ENCODE peak calls at places on chromosomes 3 and 15, in eight cellular contexts. O, L, Y, H, U, E, F and S are unnamed samples.

GRCh38 chr3:101235048-101235447 is 85.3 kb downstream of the IMPG2 start:
- DNase-seq in O (no peak), L (no peak), Y (no peak), H (no peak), U (no peak), E (no peak), F (no peak), S (no peak)

GRCh38 chr3:187750041-187750512 is 4.8 kb upstream of the BCL6 start:
- DNase-seq in O (no peak), L (no peak), Y (no peak), H (peak), U (peak), E (peak), F (peak), S (peak)

GRCh38 chr3:172137287-172138030 is 98.1 kb downstream of the FNDC3B start:
- DNase-seq in O (no peak), L (no peak), Y (no peak), H (no peak), U (no peak), E (no peak), F (no peak), S (no peak)

GRCh38 chr15:66850078-66850991 is 148.3 kb downstream of the SMAD6 start:
- DNase-seq in O (no peak), L (no peak), Y (peak), H (no peak), U (no peak), E (peak), F (no peak), S (no peak)

GRCh38 chr15:92393287-92393993 is at the start of gene ST8SIA2:
- DNase-seq in O (no peak), L (no peak), Y (peak), H (peak), U (peak), E (no peak), F (no peak), S (peak)

GRCh38 chr3:17190353-17191078 is 305.8 kb downstream of the PLCL2 start:
- DNase-seq in O (no peak), L (no peak), Y (no peak), H (no peak), U (no peak), E (peak), F (no peak), S (no peak)

GRCh38 chr3:50390523-50391177 is 31.3 kb upstream of the TMEM115 start:
- DNase-seq in O (no peak), L (no peak), Y (peak), H (no peak), U (peak), E (no peak), F (no peak), S (no peak)

GRCh38 chr15:92391640-92392039 is 2.0 kb upstream of the ST8SIA2 start:
- DNase-seq in O (peak), L (no peak), Y (no peak), H (peak), U (peak), E (peak), F (peak), S (no peak)

GRCh38 chr3:50436063-50436674 is 67.3 kb downstream of the CACNA2D2 start:
- DNase-seq in O (no peak), L (peak), Y (peak), H (peak), U (peak), E (peak), F (peak), S (peak)

GRCh38 chr15:35912196-35912595 is 366.2 kb upstream of the DPH6 start:
- DNase-seq in O (no peak), L (no peak), Y (peak), H (peak), U (no peak), E (no peak), F (no peak), S (no peak)

GRCh38 chr3:154559623-154560022 is 129.6 kb upstream of the GPR149 start:
- DNase-seq in O (no peak), L (no peak), Y (no peak), H (no peak), U (no peak), E (no peak), F (no peak), S (no peak)

GRCh38 chr15:37019479-37020433 is 80.6 kb downstream of the MEIS2 start:
- DNase-seq in O (peak), L (no peak), Y (peak), H (peak), U (no peak), E (no peak), F (no peak), S (no peak)

GRCh38 chr15:37789881-37790280 is 144.6 kb upstream of the TMCO5A start:
- DNase-seq in O (peak), L (peak), Y (no peak), H (peak), U (peak), E (no peak), F (no peak), S (no peak)

GRCh38 chr3:56790016-56790950 is 11.5 kb downstream of the ARHGEF3 start:
- DNase-seq in O (no peak), L (no peak), Y (no peak), H (no peak), U (no peak), E (no peak), F (no peak), S (no peak)

GRCh38 chr3:72255736-72256559 is 471.0 kb upstream of the PROK2 start:
- DNase-seq in O (no peak), L (no peak), Y (peak), H (no peak), U (peak), E (no peak), F (no peak), S (no peak)

GRCh38 chr3:194249323-194250103 is 101.6 kb downstream of the CPN2 start:
- DNase-seq in O (no peak), L (no peak), Y (peak), H (no peak), U (no peak), E (no peak), F (no peak), S (no peak)

GRCh38 chr3:173933113-173933512 is 535.6 kb downstream of the NLGN1 start:
- DNase-seq in O (no peak), L (no peak), Y (no peak), H (no peak), U (no peak), E (no peak), F (no peak), S (no peak)

DNA sequence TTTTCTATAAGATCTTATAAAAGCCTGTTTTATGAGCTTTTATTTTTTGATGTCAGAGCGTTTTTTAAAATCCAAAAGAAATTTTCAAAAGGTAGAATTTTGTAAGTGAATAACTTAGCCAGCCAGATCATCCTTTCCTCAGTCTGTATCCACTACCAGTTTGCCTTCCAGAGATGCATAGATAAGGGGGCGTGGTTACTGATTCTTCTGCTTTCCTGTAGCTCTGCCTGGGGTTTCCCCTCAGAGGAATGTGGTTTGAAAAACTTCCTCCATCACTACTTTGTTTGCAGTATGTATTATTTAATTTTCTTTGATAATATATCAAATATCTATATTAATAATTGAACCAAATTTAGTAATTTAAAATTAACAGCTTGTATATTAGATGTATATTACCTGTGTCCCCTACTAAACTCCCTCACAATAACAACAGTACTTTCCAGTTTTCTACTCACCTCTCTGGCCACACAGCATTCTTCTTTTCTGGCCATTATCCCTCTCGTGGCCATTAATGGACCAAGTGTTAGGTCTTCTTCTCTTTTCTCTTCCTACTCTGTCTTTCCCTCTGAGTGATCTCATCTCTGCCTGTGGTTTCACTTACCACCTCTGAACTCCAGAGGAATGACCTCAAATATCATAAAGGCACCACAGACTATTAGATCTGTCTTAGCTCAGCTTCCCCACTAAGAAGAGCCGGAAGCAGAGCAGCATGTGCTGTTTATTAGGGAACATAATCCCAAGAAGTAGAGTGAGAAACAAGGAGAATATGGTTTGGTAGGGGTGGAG is 239.7 kb downstream of the UBE2E2 start:
- DNase-seq in O (no peak), L (peak), Y (peak), H (peak), U (no peak), E (peak), F (no peak), S (no peak)
- TF ChIP-seq CTCF in O (no peak), L (no peak), Y (no peak), H (no peak), U (no peak), E (no peak), F (no peak), S (no peak)

DNA sequence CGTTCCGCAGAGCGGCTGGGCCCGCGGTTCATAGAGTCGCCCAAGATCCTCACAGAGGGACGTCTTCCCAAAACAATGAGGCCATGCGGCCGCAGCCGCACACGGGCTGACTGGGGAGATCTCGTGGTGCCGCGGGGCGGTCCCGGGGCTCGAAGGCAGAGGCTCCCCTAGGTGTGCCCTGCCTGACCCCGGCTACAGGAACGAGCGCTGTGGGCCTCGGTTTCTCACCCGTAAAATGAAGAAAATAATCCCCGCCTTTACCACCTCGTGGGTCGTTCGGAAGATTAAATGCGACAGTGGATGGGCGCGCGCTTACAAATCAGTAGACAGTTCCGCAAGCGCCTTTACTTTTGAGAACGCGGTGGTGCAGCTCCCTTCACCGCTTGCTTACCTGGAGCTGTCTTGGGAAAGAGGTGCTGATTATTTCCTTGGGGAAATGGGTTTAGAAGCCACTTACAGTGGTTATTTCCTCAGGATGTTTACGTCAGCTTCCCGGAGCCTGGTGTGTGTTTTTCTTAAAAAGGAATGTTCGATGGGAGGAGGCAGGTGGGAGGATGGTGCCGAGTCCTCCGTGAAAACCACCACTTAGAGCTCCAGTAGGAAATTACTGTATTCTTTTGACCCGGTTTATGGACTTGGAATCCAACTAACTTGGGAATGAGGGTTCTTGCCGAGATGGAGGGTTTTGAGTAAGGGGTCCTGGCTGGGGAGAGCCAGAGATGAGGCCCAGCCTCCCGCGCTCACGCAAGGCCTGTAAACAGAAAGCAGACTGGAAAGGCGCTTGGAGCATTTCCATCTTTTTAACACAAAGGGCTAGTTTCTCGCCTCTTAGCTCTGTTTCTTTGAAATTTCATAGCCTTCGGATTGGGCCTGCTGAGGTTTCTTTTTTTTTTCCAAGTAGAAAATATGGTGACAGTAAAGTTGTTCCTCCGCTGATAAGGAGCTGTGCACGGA is 2.0 kb upstream of the MEX3B start:
- DNase-seq in O (peak), L (no peak), Y (no peak), H (peak), U (peak), E (no peak), F (peak), S (no peak)
- TF ChIP-seq CTCF in O (no peak), L (no peak), Y (no peak), H (no peak), U (peak), E (peak), F (no peak), S (no peak)

GRCh38 chr3:111859974-111860859 is 1.2 kb downstream of the PHLDB2 start:
- DNase-seq in O (peak), L (peak), Y (peak), H (peak), U (peak), E (peak), F (peak), S (peak)
- TF ChIP-seq CTCF in O (peak), L (peak), Y (peak), H (peak), U (peak), E (peak), F (peak), S (peak)

DNA sequence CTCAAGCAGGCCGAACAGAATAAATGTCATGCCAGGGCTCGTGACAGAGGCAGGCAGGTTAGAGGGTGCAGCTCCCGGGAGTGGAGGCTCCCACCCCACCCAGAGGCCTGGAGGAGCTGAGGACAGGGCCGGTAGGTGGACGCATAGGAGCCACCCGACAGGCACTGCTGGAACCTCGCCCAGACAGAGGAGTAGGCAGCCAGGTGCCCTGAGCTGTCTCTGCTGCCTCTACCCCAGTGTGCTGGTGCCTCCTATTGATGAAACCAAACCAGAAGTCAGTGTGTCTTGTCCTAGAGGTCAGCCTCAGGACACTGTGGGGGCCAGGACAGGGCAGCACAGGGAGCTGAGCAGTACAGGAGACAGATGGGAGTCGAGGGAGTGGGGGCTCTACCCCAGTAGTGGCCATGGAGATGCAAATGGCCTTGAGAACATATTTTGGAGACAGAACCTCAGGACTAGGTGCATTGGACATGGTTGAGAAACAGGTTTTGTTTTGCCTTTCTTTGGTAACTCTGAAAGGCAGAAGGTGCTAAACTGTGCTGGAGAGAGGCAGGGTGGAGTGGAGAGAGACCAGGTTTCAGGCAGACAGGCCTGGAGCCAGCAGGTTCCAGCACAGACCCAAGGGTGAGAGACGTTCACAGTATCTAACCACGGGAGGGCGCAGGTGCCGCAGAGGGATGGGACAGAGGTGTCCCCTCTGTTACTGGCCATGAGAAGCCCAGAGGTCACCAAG is 15.4 kb upstream of the KLF15 start:
- DNase-seq in O (no peak), L (no peak), Y (no peak), H (no peak), U (no peak), E (no peak), F (no peak), S (no peak)
- TF ChIP-seq CTCF in O (no peak), L (no peak), Y (no peak), H (no peak), U (no peak), E (no peak), F (no peak), S (no peak)

GRCh38 chr3:167406876-167407492 is 26.9 kb upstream of the ZBBX start:
- DNase-seq in O (peak), L (no peak), Y (peak), H (peak), U (peak), E (peak), F (peak), S (peak)
- TF ChIP-seq CTCF in O (peak), L (no peak), Y (peak), H (peak), U (peak), E (peak), F (peak), S (peak)

GRCh38 chr3:153146191-153147053 is 15.6 kb upstream of the RAP2B start:
- DNase-seq in O (no peak), L (no peak), Y (no peak), H (no peak), U (no peak), E (no peak), F (no peak), S (no peak)
- TF ChIP-seq CTCF in O (no peak), L (no peak), Y (no peak), H (no peak), U (no peak), E (no peak), F (no peak), S (no peak)

GRCh38 chr3:197801801-197802504 is 10.9 kb downstream of the LRCH3 start:
- DNase-seq in O (no peak), L (peak), Y (no peak), H (peak), U (no peak), E (peak), F (no peak), S (no peak)

GRCh38 chr3:197798863-197799262 is 7.8 kb downstream of the LRCH3 start:
- DNase-seq in O (no peak), L (no peak), Y (no peak), H (no peak), U (no peak), E (no peak), F (no peak), S (no peak)

GRCh38 chr3:197807969-197808587 is 17.0 kb downstream of the LRCH3 start:
- DNase-seq in O (no peak), L (no peak), Y (no peak), H (peak), U (no peak), E (no peak), F (no peak), S (no peak)

GRCh38 chr3:197800379-197800778 is 9.3 kb downstream of the LRCH3 start:
- DNase-seq in O (no peak), L (no peak), Y (no peak), H (peak), U (no peak), E (no peak), F (no peak), S (no peak)

GRCh38 chr3:197802505-197803459 is 11.7 kb downstream of the LRCH3 start:
- DNase-seq in O (no peak), L (no peak), Y (no peak), H (no peak), U (no peak), E (peak), F (no peak), S (no peak)
- TF ChIP-seq CTCF in O (peak), L (peak), Y (no peak), H (peak), U (no peak), E (peak), F (no peak), S (peak)